ENCODE peak calls at places on chromosomes 1 and 21, in six cellular contexts. J is DMS153, U is stomach, Z is G401, A is hippocampal formation, S is fibroblast of lung. L is an unnamed sample.

GRCh38 chr1:110083453-110084225 is 13.2 kb upstream of the ALX3 start:
- DNase-seq in Z (no peak), S (no peak), J (no peak), A (no peak), U (no peak), L (peak)

GRCh38 chr1:62325696-62326095 is 6.5 kb upstream of the KANK4 start:
- DNase-seq in A (no peak), U (no peak), S (peak), Z (no peak), J (no peak), L (no peak)

GRCh38 chr1:164250365-164250764 is 308.6 kb upstream of the PBX1 start:
- DNase-seq in S (no peak), U (no peak), Z (no peak), J (no peak), A (no peak), L (no peak)

GRCh38 chr1:224539971-224540370 is 76.1 kb upstream of the CNIH3 start:
- DNase-seq in Z (no peak), S (peak), A (no peak), J (no peak), U (no peak), L (no peak)

GRCh38 chr1:236552901-236553300 is 29.1 kb downstream of the LGALS8 start:
- DNase-seq in A (no peak), U (no peak), S (peak), Z (no peak), J (no peak), L (no peak)

GRCh38 chr1:225919906-225920305 is 4.1 kb downstream of the PYCR2 start:
- DNase-seq in S (peak), U (peak), Z (peak), J (peak), A (peak), L (peak)

GRCh38 chr1:87887095-87887494 is 558.4 kb downstream of the LMO4 start:
- DNase-seq in S (no peak), Z (no peak), J (no peak), A (no peak), U (no peak), L (no peak)

GRCh38 chr1:15417365-15417934 is 7.8 kb downstream of the EFHD2 start:
- DNase-seq in U (peak), A (no peak), J (no peak), S (peak), Z (no peak), L (peak)

GRCh38 chr21:18041012-18041411 is 203.6 kb upstream of the CHODL start:
- DNase-seq in J (no peak), U (no peak), Z (peak), S (no peak), A (no peak), L (no peak)